ENCODE peak calls at places on chromosomes 3 and 15, in seven cellular contexts. One of them, this sample, is unnamed.

GRCh38 chr3:133868758-133869429 is 26.8 kb downstream of the RAB6B start:
- DNase-seq in cardiac fibroblast: no peak
- DNase-seq in ovary: no peak
- DNase-seq in adipocyte: no peak
- DNase-seq in brain microvascular endothelial cell: no peak
- DNase-seq in AG10803: no peak
- DNase-seq in astrocyte of the spinal cord: no peak
- DNase-seq in this sample: no peak

GRCh38 chr15:76234337-76234889 is 76.9 kb downstream of the ETFA start:
- DNase-seq in cardiac fibroblast: no peak
- DNase-seq in ovary: no peak
- DNase-seq in adipocyte: no peak
- DNase-seq in brain microvascular endothelial cell: no peak
- DNase-seq in AG10803: no peak
- DNase-seq in astrocyte of the spinal cord: no peak
- DNase-seq in this sample: no peak

GRCh38 chr3:35829499-35829898 is 190.2 kb downstream of the ARPP21 start:
- DNase-seq in cardiac fibroblast: peak
- DNase-seq in ovary: no peak
- DNase-seq in adipocyte: peak
- DNase-seq in brain microvascular endothelial cell: peak
- DNase-seq in AG10803: no peak
- DNase-seq in astrocyte of the spinal cord: peak
- DNase-seq in this sample: no peak

GRCh38 chr3:131728898-131729297 is 226.1 kb upstream of the MRPL3 start:
- DNase-seq in cardiac fibroblast: peak
- DNase-seq in ovary: no peak
- DNase-seq in adipocyte: no peak
- DNase-seq in brain microvascular endothelial cell: no peak
- DNase-seq in AG10803: no peak
- DNase-seq in astrocyte of the spinal cord: no peak
- DNase-seq in this sample: no peak

GRCh38 chr15:51100785-51101489 is 6.2 kb upstream of the TNFAIP8L3 start:
- DNase-seq in cardiac fibroblast: no peak
- DNase-seq in ovary: no peak
- DNase-seq in adipocyte: no peak
- DNase-seq in brain microvascular endothelial cell: no peak
- DNase-seq in AG10803: no peak
- DNase-seq in astrocyte of the spinal cord: no peak
- DNase-seq in this sample: no peak

GRCh38 chr15:80878242-80878866 is 99.2 kb downstream of the CEMIP start:
- DNase-seq in cardiac fibroblast: peak
- DNase-seq in ovary: no peak
- DNase-seq in adipocyte: peak
- DNase-seq in brain microvascular endothelial cell: peak
- DNase-seq in AG10803: no peak
- DNase-seq in astrocyte of the spinal cord: no peak
- DNase-seq in this sample: no peak

GRCh38 chr15:83904107-83904720 is 250.3 kb downstream of the ADAMTSL3 start:
- DNase-seq in cardiac fibroblast: peak
- DNase-seq in ovary: peak
- DNase-seq in adipocyte: no peak
- DNase-seq in brain microvascular endothelial cell: no peak
- DNase-seq in AG10803: peak
- DNase-seq in astrocyte of the spinal cord: peak
- DNase-seq in this sample: no peak

GRCh38 chr3:152190636-152191183 is 78.0 kb upstream of the MBNL1 start:
- DNase-seq in cardiac fibroblast: no peak
- DNase-seq in ovary: no peak
- DNase-seq in adipocyte: no peak
- DNase-seq in brain microvascular endothelial cell: no peak
- DNase-seq in AG10803: no peak
- DNase-seq in astrocyte of the spinal cord: no peak
- DNase-seq in this sample: no peak

GRCh38 chr3:136186850-136187249 is 9.3 kb downstream of the MSL2 start:
- DNase-seq in cardiac fibroblast: no peak
- DNase-seq in ovary: no peak
- DNase-seq in adipocyte: no peak
- DNase-seq in brain microvascular endothelial cell: no peak
- DNase-seq in AG10803: no peak
- DNase-seq in astrocyte of the spinal cord: no peak
- DNase-seq in this sample: no peak

GRCh38 chr15:45118996-45119395 is 4.9 kb downstream of the DUOXA2 start:
- DNase-seq in cardiac fibroblast: no peak
- DNase-seq in ovary: no peak
- DNase-seq in adipocyte: no peak
- DNase-seq in brain microvascular endothelial cell: no peak
- DNase-seq in AG10803: no peak
- DNase-seq in astrocyte of the spinal cord: no peak
- DNase-seq in this sample: no peak

GRCh38 chr15:31304736-31305365 is 21.8 kb upstream of the KLF13 start:
- DNase-seq in cardiac fibroblast: no peak
- DNase-seq in ovary: no peak
- DNase-seq in adipocyte: no peak
- DNase-seq in brain microvascular endothelial cell: no peak
- DNase-seq in AG10803: no peak
- DNase-seq in astrocyte of the spinal cord: no peak
- DNase-seq in this sample: peak

GRCh38 chr3:69082805-69083204 is 1.9 kb upstream of the ARL6IP5 start:
- DNase-seq in cardiac fibroblast: peak
- DNase-seq in ovary: no peak
- DNase-seq in adipocyte: peak
- DNase-seq in brain microvascular endothelial cell: peak
- DNase-seq in AG10803: peak
- DNase-seq in astrocyte of the spinal cord: peak
- DNase-seq in this sample: no peak

GRCh38 chr3:59566481-59566975 is 516.7 kb upstream of the CFAP20DC start:
- DNase-seq in cardiac fibroblast: no peak
- DNase-seq in ovary: no peak
- DNase-seq in adipocyte: no peak
- DNase-seq in brain microvascular endothelial cell: no peak
- DNase-seq in AG10803: no peak
- DNase-seq in astrocyte of the spinal cord: no peak
- DNase-seq in this sample: no peak

GRCh38 chr15:70632079-70632850 is 131.1 kb downstream of the UACA start:
- DNase-seq in cardiac fibroblast: peak
- DNase-seq in ovary: no peak
- DNase-seq in adipocyte: no peak
- DNase-seq in brain microvascular endothelial cell: no peak
- DNase-seq in AG10803: no peak
- DNase-seq in astrocyte of the spinal cord: no peak
- DNase-seq in this sample: no peak

GRCh38 chr3:73503781-73504180 is 121.0 kb downstream of the PDZRN3 start:
- DNase-seq in cardiac fibroblast: no peak
- DNase-seq in ovary: no peak
- DNase-seq in adipocyte: no peak
- DNase-seq in brain microvascular endothelial cell: no peak
- DNase-seq in AG10803: no peak
- DNase-seq in astrocyte of the spinal cord: no peak
- DNase-seq in this sample: no peak

GRCh38 chr3:194030372-194030771 is 105.6 kb upstream of the HES1 start:
- DNase-seq in cardiac fibroblast: no peak
- DNase-seq in ovary: no peak
- DNase-seq in adipocyte: no peak
- DNase-seq in brain microvascular endothelial cell: no peak
- DNase-seq in AG10803: no peak
- DNase-seq in astrocyte of the spinal cord: no peak
- DNase-seq in this sample: no peak

GRCh38 chr3:127459891-127460290 is 130.6 kb downstream of the TPRA1 start:
- DNase-seq in cardiac fibroblast: no peak
- DNase-seq in ovary: no peak
- DNase-seq in adipocyte: no peak
- DNase-seq in brain microvascular endothelial cell: no peak
- DNase-seq in AG10803: no peak
- DNase-seq in astrocyte of the spinal cord: no peak
- DNase-seq in this sample: no peak

GRCh38 chr3:61872077-61872706 is 310.8 kb downstream of the PTPRG start:
- DNase-seq in cardiac fibroblast: peak
- DNase-seq in ovary: no peak
- DNase-seq in adipocyte: no peak
- DNase-seq in brain microvascular endothelial cell: no peak
- DNase-seq in AG10803: peak
- DNase-seq in astrocyte of the spinal cord: no peak
- DNase-seq in this sample: no peak

GRCh38 chr3:124174910-124175874 is 183.3 kb upstream of the ROPN1 start:
- DNase-seq in cardiac fibroblast: no peak
- DNase-seq in ovary: no peak
- DNase-seq in adipocyte: no peak
- DNase-seq in brain microvascular endothelial cell: no peak
- DNase-seq in AG10803: no peak
- DNase-seq in astrocyte of the spinal cord: no peak
- DNase-seq in this sample: no peak

GRCh38 chr3:142863010-142863787 is 25.7 kb downstream of the PCOLCE2 start:
- DNase-seq in cardiac fibroblast: peak
- DNase-seq in ovary: no peak
- DNase-seq in adipocyte: peak
- DNase-seq in brain microvascular endothelial cell: no peak
- DNase-seq in AG10803: peak
- DNase-seq in astrocyte of the spinal cord: peak
- DNase-seq in this sample: no peak

GRCh38 chr3:140736863-140737460 is 59.1 kb downstream of the TRIM42 start:
- DNase-seq in cardiac fibroblast: peak
- DNase-seq in ovary: peak
- DNase-seq in adipocyte: peak
- DNase-seq in brain microvascular endothelial cell: peak
- DNase-seq in AG10803: peak
- DNase-seq in astrocyte of the spinal cord: peak
- DNase-seq in this sample: no peak

DNA sequence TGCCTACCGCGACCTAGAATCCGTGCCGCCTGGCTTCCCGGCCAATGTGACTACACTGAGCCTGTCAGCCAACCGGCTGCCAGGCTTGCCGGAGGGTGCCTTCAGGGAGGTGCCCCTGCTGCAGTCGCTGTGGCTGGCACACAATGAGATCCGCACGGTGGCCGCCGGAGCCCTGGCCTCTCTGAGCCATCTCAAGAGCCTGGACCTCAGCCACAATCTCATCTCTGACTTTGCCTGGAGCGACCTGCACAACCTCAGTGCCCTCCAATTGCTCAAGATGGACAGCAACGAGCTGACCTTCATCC is 1.4 kb downstream of the ISLR start:
- DNase-seq in cardiac fibroblast: no peak
- DNase-seq in ovary: no peak
- DNase-seq in adipocyte: no peak
- DNase-seq in brain microvascular endothelial cell: no peak
- DNase-seq in AG10803: no peak
- DNase-seq in astrocyte of the spinal cord: no peak
- DNase-seq in this sample: no peak
- H3K4me3 ChIP-seq in cardiac fibroblast: no peak
- H3K4me3 ChIP-seq in ovary: peak
- H3K4me3 ChIP-seq in adipocyte: peak
- H3K4me3 ChIP-seq in brain microvascular endothelial cell: no peak
- H3K4me3 ChIP-seq in AG10803: peak
- H3K4me3 ChIP-seq in astrocyte of the spinal cord: peak
- H3K4me3 ChIP-seq in this sample: no peak

GRCh38 chr3:107598926-107599754 is 76.4 kb downstream of the BBX start:
- DNase-seq in cardiac fibroblast: peak
- DNase-seq in ovary: peak
- DNase-seq in adipocyte: peak
- DNase-seq in brain microvascular endothelial cell: peak
- DNase-seq in AG10803: peak
- DNase-seq in astrocyte of the spinal cord: peak
- DNase-seq in this sample: peak
- H3K4me3 ChIP-seq in cardiac fibroblast: peak
- H3K4me3 ChIP-seq in ovary: peak
- H3K4me3 ChIP-seq in adipocyte: peak
- H3K4me3 ChIP-seq in brain microvascular endothelial cell: peak
- H3K4me3 ChIP-seq in AG10803: peak
- H3K4me3 ChIP-seq in astrocyte of the spinal cord: peak
- H3K4me3 ChIP-seq in this sample: peak

DNA sequence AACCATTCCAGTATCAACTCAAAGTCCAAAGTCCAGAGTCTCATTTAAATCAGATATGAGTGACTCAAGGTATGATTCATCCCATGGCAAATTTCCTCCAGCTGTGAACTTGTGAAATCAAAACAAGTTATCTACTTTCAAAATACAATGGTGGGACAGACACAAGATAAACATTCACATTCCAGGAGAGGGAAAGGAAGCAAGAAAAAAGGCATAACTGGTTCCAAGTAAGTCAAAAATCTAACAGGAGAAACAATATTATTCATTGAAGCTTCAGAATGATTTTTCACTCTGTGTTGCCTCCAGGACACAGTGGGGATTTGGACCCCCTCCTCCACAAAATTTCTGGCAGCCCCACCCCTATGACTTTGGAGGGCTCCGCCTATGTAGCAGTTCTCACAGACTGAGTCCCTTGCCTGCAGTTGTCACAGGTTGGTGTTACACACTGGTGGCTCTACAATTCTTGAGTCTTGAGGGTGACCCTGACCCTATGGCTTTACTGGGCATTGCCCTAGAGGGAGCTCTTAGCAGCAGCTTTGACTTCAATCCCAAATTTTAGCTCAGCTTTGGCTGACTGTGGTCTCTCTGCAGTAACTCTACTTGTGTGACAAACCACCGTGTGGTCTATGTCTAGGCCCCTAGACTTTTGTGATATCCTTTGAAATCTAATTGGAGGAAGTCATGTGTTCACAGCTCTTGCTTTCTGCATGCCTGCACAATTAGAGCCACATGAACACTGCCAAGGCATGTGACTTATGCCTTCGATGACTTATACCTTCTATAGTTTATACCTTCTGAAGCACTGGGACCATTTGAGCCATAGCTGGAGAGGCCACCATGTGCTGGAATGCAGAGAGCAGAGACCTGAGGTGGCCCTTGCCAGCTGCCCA is 644.2 kb downstream of the GRM7 start:
- DNase-seq in cardiac fibroblast: peak
- DNase-seq in ovary: no peak
- DNase-seq in adipocyte: peak
- DNase-seq in brain microvascular endothelial cell: peak
- DNase-seq in AG10803: no peak
- DNase-seq in astrocyte of the spinal cord: peak
- DNase-seq in this sample: no peak
- H3K4me3 ChIP-seq in cardiac fibroblast: no peak
- H3K4me3 ChIP-seq in ovary: no peak
- H3K4me3 ChIP-seq in adipocyte: no peak
- H3K4me3 ChIP-seq in brain microvascular endothelial cell: no peak
- H3K4me3 ChIP-seq in AG10803: no peak
- H3K4me3 ChIP-seq in astrocyte of the spinal cord: no peak
- H3K4me3 ChIP-seq in this sample: no peak

DNA sequence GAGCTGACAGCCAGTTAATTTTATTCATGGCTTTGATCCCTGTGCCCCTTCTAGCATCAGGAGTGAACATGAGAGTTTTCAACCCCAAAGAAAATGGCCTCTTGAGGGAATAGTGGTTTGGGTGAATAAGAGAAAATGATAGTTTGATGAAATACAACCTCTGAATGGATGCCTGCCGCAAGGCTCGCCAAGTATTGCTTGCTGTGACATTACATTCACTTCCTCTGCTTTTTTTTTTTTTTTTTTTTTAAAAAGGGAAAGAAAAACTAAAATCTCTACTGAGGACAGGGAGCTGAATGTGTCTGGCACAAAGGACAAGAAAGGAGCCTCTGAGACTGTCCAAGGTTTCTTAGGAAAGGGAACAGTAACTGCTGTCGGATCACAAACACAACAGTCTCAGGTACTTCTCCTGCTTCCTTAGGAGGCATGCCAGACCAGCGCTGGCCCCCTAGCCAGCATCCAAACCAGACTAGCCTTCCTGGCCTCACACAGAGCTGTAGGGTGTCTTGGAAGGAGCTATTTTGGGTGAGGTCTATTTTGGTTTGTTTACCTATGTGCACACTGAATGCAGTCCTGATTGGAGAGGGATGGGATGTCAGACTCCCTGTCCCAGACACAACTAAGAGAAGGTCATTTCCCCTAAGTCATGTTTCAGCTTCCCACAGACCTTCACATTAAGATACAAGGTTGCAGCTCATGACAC is 29.0 kb downstream of the CCDC80 start:
- DNase-seq in cardiac fibroblast: no peak
- DNase-seq in ovary: no peak
- DNase-seq in adipocyte: no peak
- DNase-seq in brain microvascular endothelial cell: no peak
- DNase-seq in AG10803: no peak
- DNase-seq in astrocyte of the spinal cord: no peak
- DNase-seq in this sample: no peak
- H3K4me3 ChIP-seq in cardiac fibroblast: no peak
- H3K4me3 ChIP-seq in ovary: no peak
- H3K4me3 ChIP-seq in adipocyte: no peak
- H3K4me3 ChIP-seq in brain microvascular endothelial cell: no peak
- H3K4me3 ChIP-seq in AG10803: no peak
- H3K4me3 ChIP-seq in astrocyte of the spinal cord: no peak
- H3K4me3 ChIP-seq in this sample: no peak

This sample was measured in naive thymus-derived CD4-positive, alpha-beta T cell.